ENCODE peak calls at places on chromosomes 11 and 22, in ten cellular contexts. B, W, L, Y, R, U, X, K, D and P are unnamed samples. For H3K9me3, the result is how much of the 10 kb centered on the place peaks cover.

GRCh38 chr22:42188808-42189447 is 58.3 kb upstream of the CYP2D6 start:
- DNase-seq in B (no peak), W (no peak), L (no peak), Y (no peak), R (no peak), U (no peak), X (no peak), K (no peak), D (peak), P (no peak)

GRCh38 chr11:17548444-17548843 is 1.4 kb downstream of the OTOG start:
- DNase-seq in B (no peak), W (no peak), L (no peak), Y (no peak), R (no peak), U (no peak), X (no peak), K (no peak), D (peak), P (no peak)

GRCh38 chr11:111463276-111463675 is 48.9 kb downstream of the BTG4 start:
- DNase-seq in B (no peak), W (no peak), L (no peak), Y (no peak), R (no peak), U (no peak), X (no peak), K (no peak), D (no peak), P (no peak)

GRCh38 chr22:21923163-21923561 is 29.5 kb downstream of the PPM1F start:
- DNase-seq in B (no peak), W (no peak), L (no peak), Y (no peak), R (no peak), U (no peak), X (no peak), K (no peak), D (no peak), P (no peak)

GRCh38 chr11:45662665-45663485 is 2.5 kb downstream of the CHST1 start:
- DNase-seq in B (peak), W (no peak), L (no peak), Y (peak), R (no peak), U (no peak), X (peak), K (no peak), D (peak), P (no peak)

GRCh38 chr11:28966951-28967350 is 858.8 kb downstream of the METTL15 start:
- DNase-seq in B (no peak), W (no peak), L (no peak), Y (no peak), R (no peak), U (no peak), X (no peak), K (no peak), D (peak), P (no peak)

GRCh38 chr11:128342511-128343133 is 244.7 kb downstream of the ETS1 start:
- DNase-seq in B (no peak), W (no peak), L (no peak), Y (no peak), R (no peak), U (peak), X (peak), K (peak), D (peak), P (no peak)

GRCh38 chr11:107733518-107733917 is 21.7 kb upstream of the SLN start:
- DNase-seq in B (no peak), W (no peak), L (no peak), Y (no peak), R (no peak), U (no peak), X (no peak), K (no peak), D (peak), P (no peak)

GRCh38 chr11:121687961-121688566 is 235.3 kb upstream of the SORL1-AS1 start:
- DNase-seq in B (no peak), W (no peak), L (no peak), Y (no peak), R (no peak), U (no peak), X (peak), K (no peak), D (no peak), P (no peak)

GRCh38 chr11:104487035-104487775 is 323.3 kb upstream of the PDGFD start:
- DNase-seq in B (no peak), W (no peak), L (no peak), Y (peak), R (peak), U (no peak), X (peak), K (no peak), D (no peak), P (no peak)

GRCh38 chr11:15920856-15921629 is 435.3 kb downstream of the SOX6 start:
- DNase-seq in B (no peak), W (no peak), L (no peak), Y (no peak), R (no peak), U (no peak), X (peak), K (no peak), D (no peak), P (no peak)

GRCh38 chr11:119319702-119320592 is 3.0 kb upstream of the MCAM start:
- DNase-seq in B (no peak), W (no peak), L (no peak), Y (no peak), R (no peak), U (no peak), X (no peak), K (no peak), D (no peak), P (no peak)

GRCh38 chr11:44589301-44589700 is 23.8 kb downstream of the CD82 start:
- DNase-seq in B (no peak), W (no peak), L (no peak), Y (no peak), R (no peak), U (no peak), X (no peak), K (no peak), D (peak), P (no peak)

GRCh38 chr11:40293655-40294342 is 1165.7 kb downstream of the LRRC4C start:
- DNase-seq in B (peak), W (peak), L (peak), Y (peak), R (peak), U (no peak), X (peak), K (peak), D (peak), P (no peak)

GRCh38 chr11:92227233-92227593 is 2.6 kb downstream of the FAT3 start:
- DNase-seq in B (peak), W (no peak), L (no peak), Y (peak), R (no peak), U (no peak), X (no peak), K (no peak), D (no peak), P (no peak)

GRCh38 chr11:69648679-69649575 is 8.0 kb downstream of the CCND1 start:
- DNase-seq in B (peak), W (no peak), L (no peak), Y (no peak), R (no peak), U (no peak), X (no peak), K (no peak), D (peak), P (no peak)

GRCh38 chr11:7651140-7651551 is 22.2 kb downstream of the CYB5R2 start:
- DNase-seq in B (no peak), W (no peak), L (no peak), Y (no peak), R (peak), U (no peak), X (no peak), K (no peak), D (peak), P (no peak)

GRCh38 chr22:32979606-32980005 is 78.6 kb downstream of the SYN3 start:
- DNase-seq in B (no peak), W (no peak), L (no peak), Y (no peak), R (no peak), U (no peak), X (no peak), K (peak), D (no peak), P (no peak)

GRCh38 chr22:28246392-28246791 is 327.3 kb upstream of the PITPNB start:
- DNase-seq in B (no peak), W (no peak), L (no peak), Y (no peak), R (no peak), U (no peak), X (peak), K (no peak), D (peak), P (no peak)

GRCh38 chr22:41197808-41198585 is 7.1 kb upstream of the L3MBTL2 start:
- DNase-seq in B (peak), W (peak), L (no peak), Y (peak), R (peak), U (peak), X (no peak), K (no peak), D (peak), P (no peak)

DNA sequence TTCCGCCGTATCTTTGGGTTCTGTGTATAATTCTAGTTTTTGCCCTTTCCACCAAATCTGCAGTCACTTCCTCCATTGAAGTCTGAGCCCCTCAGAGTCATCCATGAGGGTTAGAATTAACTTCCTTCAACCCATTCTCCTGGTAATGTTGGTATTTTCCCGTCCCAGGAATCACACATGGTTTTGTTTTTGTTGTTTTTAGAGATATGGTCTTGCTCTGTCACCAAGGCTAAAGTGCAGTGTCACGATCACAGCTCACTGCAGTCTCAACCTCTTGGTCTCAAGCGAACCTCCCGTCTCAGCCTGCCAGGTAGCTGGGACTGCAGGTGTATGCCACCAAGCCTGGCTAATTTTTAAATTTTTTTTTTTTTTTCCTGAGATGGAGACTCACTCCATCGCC is 18.7 kb downstream of the ZBED4 start:
- DNase-seq in B (no peak), W (no peak), L (no peak), Y (no peak), R (no peak), U (no peak), X (no peak), K (no peak), D (no peak), P (no peak)
- H3K9me3 ChIP-seq in B (under half), W (under half), L (under half), Y (under half), R (under half), U (under half), X (under half), K (under half), D (under half), P (under half)

DNA sequence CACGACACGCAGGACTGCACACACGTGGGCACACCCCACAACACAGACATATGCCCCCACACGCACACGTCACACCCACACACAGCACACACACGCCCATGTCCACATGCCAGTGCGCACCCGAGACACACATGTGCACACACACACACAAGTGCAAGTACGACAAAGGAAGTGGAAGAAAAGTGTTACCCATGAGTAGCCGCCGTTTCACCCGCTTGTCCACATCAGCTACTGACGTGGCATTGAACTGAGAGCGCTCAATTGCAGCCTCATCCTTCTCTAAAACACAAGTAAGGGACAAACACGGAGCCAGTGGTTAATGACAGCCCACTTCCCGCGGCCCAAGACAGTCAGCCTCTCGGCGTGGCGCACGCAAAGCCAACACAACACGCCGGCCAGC is 68.4 kb upstream of the TTLL12 start:
- DNase-seq in B (no peak), W (no peak), L (no peak), Y (no peak), R (no peak), U (no peak), X (no peak), K (no peak), D (no peak), P (no peak)
- H3K9me3 ChIP-seq in B (under half), W (under half), L (under half), Y (under half), R (under half), U (under half), X (under half), K (under half), D (under half), P (under half)

GRCh38 chr22:48440673-48441552 is 1386.8 kb downstream of the BRD1 start:
- DNase-seq in B (peak), W (no peak), L (no peak), Y (no peak), R (no peak), U (no peak), X (no peak), K (no peak), D (no peak), P (no peak)
- H3K9me3 ChIP-seq in B (under half), W (under half), L (under half), Y (under half), R (under half), U (under half), X (under half), K (under half), D (under half), P (under half)

GRCh38 chr22:29499852-29500251 is 19.8 kb downstream of the NEFH start:
- DNase-seq in B (no peak), W (no peak), L (no peak), Y (no peak), R (no peak), U (no peak), X (no peak), K (no peak), D (no peak), P (no peak)
- H3K9me3 ChIP-seq in B (under half), W (under half), L (under half), Y (under half), R (under half), U (under half), X (under half), K (under half), D (under half), P (under half)

GRCh38 chr11:114938799-114939198 is 260.5 kb downstream of the NXPE2 start:
- DNase-seq in B (no peak), W (no peak), L (no peak), Y (no peak), R (no peak), U (no peak), X (no peak), K (no peak), D (no peak), P (no peak)
- H3K9me3 ChIP-seq in B (under half), W (under half), L (under half), Y (under half), R (under half), U (under half), X (under half), K (under half), D (under half), P (under half)

GRCh38 chr11:70712471-70712870 is 314.1 kb downstream of the CTTN start:
- DNase-seq in B (no peak), W (no peak), L (no peak), Y (no peak), R (no peak), U (no peak), X (no peak), K (no peak), D (peak), P (no peak)
- H3K9me3 ChIP-seq in B (under half), W (under half), L (under half), Y (under half), R (under half), U (under half), X (under half), K (under half), D (under half), P (under half)

GRCh38 chr11:827146-827860 is 416 bp upstream of the CRACR2B start:
- DNase-seq in B (no peak), W (peak), L (no peak), Y (peak), R (no peak), U (no peak), X (no peak), K (no peak), D (no peak), P (no peak)
- H3K9me3 ChIP-seq in B (under half), W (under half), L (under half), Y (under half), R (under half), U (under half), X (under half), K (under half), D (under half), P (under half)

GRCh38 chr11:129836979-129837378 is 21.3 kb downstream of the TMEM45B start:
- DNase-seq in B (no peak), W (no peak), L (no peak), Y (no peak), R (no peak), U (no peak), X (no peak), K (no peak), D (no peak), P (no peak)
- H3K9me3 ChIP-seq in B (under half), W (under half), L (under half), Y (under half), R (under half), U (under half), X (under half), K (under half), D (under half), P (under half)

DNA sequence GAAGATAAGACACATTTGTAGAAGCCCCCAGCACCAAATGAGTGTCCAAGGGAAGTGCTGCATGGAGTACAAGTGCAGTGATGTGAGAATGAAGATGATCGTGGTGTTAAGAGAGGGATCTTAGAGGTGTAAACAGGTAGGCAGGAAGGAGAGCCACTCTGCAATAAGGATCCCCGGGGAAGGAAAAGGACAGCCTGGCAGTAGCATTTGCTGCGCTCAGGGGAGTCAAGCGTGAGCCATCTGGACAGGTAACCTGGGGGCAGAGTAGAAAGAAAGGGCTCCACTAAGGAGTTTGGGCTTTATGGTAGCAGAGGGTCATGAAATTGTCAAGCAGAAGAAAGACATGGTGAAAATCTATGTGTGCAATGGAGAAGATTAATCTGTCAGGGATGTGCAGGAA is 587.2 kb downstream of the BUD13 start:
- DNase-seq in B (no peak), W (no peak), L (no peak), Y (no peak), R (no peak), U (no peak), X (no peak), K (no peak), D (no peak), P (no peak)
- H3K9me3 ChIP-seq in B (under half), W (under half), L (under half), Y (under half), R (under half), U (under half), X (under half), K (under half), D (under half), P (under half)